ENCODE peak calls at places on chromosomes 2 and 18, in six cellular contexts. U, G, D, V, Y and M are unnamed samples.

GRCh38 chr2:206389164-206389563 is 54.2 kb upstream of the ADAM23 start:
- DNase-seq in U (no peak), G (no peak), D (no peak), V (no peak), Y (no peak), M (no peak)

GRCh38 chr2:127591221-127591923 is 54.6 kb upstream of the GPR17 start:
- DNase-seq in U (peak; percentile 77), G (peak; percentile 73), D (peak; percentile 94), V (peak; percentile 74), Y (peak; percentile 88), M (peak; percentile 97)

GRCh38 chr2:105697781-105698449 is 46.8 kb upstream of the NCK2 start:
- DNase-seq in U (no peak), G (peak; percentile 55), D (peak; percentile 18), V (no peak), Y (peak; percentile 18), M (no peak)

GRCh38 chr18:2617974-2618373 is 37.6 kb upstream of the SMCHD1 start:
- DNase-seq in U (peak; percentile 52), G (no peak), D (no peak), V (no peak), Y (no peak), M (no peak)

GRCh38 chr18:1296237-1296636 is 391.6 kb downstream of the ADCYAP1 start:
- DNase-seq in U (no peak), G (no peak), D (no peak), V (no peak), Y (no peak), M (peak; percentile 43)

GRCh38 chr2:27800856-27801255 is 29.3 kb downstream of the MRPL33 start:
- DNase-seq in U (no peak), G (no peak), D (no peak), V (no peak), Y (no peak), M (no peak)

GRCh38 chr2:172021074-172021931 is 21.6 kb downstream of the METAP1D start:
- DNase-seq in U (peak; percentile 9), G (no peak), D (peak; percentile 82), V (no peak), Y (peak; percentile 24), M (peak; percentile 70)

GRCh38 chr2:428591-428990 is 140.7 kb upstream of the ALKAL2 start:
- DNase-seq in U (no peak), G (no peak), D (peak; percentile 32), V (no peak), Y (no peak), M (no peak)

GRCh38 chr2:45964226-45964841 is 312.9 kb downstream of the PRKCE start:
- DNase-seq in U (peak; percentile 62), G (peak; percentile 83), D (no peak), V (peak; percentile 72), Y (no peak), M (peak; percentile 19)

GRCh38 chr2:136212426-136213378 is 94.8 kb upstream of the CXCR4 start:
- DNase-seq in U (no peak), G (no peak), D (no peak), V (no peak), Y (no peak), M (no peak)

GRCh38 chr2:159177957-159178356 is 108.5 kb downstream of the WDSUB1 start:
- DNase-seq in U (no peak), G (no peak), D (no peak), V (no peak), Y (peak; percentile 53), M (no peak)

GRCh38 chr2:238703436-238703835 is 144.4 kb upstream of the TWIST2 start:
- DNase-seq in U (no peak), G (no peak), D (no peak), V (no peak), Y (no peak), M (peak; percentile 16)